ENCODE peak calls at places on chromosomes 11 and 22, in ten cellular contexts. F is iPS-NIHi11, Q is lung microvascular endothelial cell, H is HCEC 1CT, C is heart right ventricle, X is upper lobe of right lung, O is cardiac fibroblast, L is GM23248, W is cardiac muscle cell, B is GM12865. T is an unnamed sample.

GRCh38 chr11:121687961-121688566 is 235.3 kb upstream of the SORL1-AS1 start:
- DNase-seq in B (no peak), Q (no peak), F (peak; percentile 50), L (no peak), W (peak; percentile 70), O (peak; percentile 60), C (no peak), H (peak; percentile 11), X (no peak), T (peak; percentile 55)

GRCh38 chr11:77506857-77507256 is 33.0 kb upstream of the PAK1 start:
- DNase-seq in C (no peak), X (no peak), F (no peak), H (no peak), W (no peak), L (no peak), O (no peak), B (no peak), Q (peak; percentile 12), T (no peak)

GRCh38 chr11:703515-703914 is 2.5 kb upstream of the EPS8L2 start:
- DNase-seq in B (no peak), C (no peak), X (no peak), L (no peak), H (no peak), W (no peak), O (no peak), Q (no peak), F (no peak), T (no peak)

GRCh38 chr11:115745041-115745440 is 240.8 kb upstream of the CADM1 start:
- DNase-seq in W (no peak), X (no peak), C (no peak), O (no peak), B (no peak), Q (no peak), H (no peak), F (no peak), L (no peak), T (peak; percentile 18)

GRCh38 chr11:84384637-84385227 is 1098.6 kb upstream of the CCDC90B start:
- DNase-seq in O (peak; percentile 72), W (peak; percentile 62), Q (peak; percentile 35), F (peak; percentile 44), B (peak; percentile 47), C (peak; percentile 28), L (peak; percentile 63), H (peak; percentile 6), X (no peak), T (peak; percentile 39)

GRCh38 chr11:60919320-60919719 is 4.9 kb upstream of the TMEM132A start:
- DNase-seq in W (no peak), X (no peak), F (no peak), O (no peak), H (no peak), Q (peak; percentile 46), B (no peak), C (no peak), L (no peak), T (no peak)

GRCh38 chr22:43110927-43111623 is 525 bp downstream of the BIK start:
- DNase-seq in Q (no peak), H (no peak), L (peak; percentile 11), F (peak; percentile 58), B (peak; percentile 74), W (peak; percentile 34), O (no peak), X (peak; percentile 83), C (no peak), T (peak; percentile 49)

GRCh38 chr11:26976389-26976788 is 17.5 kb upstream of the FIBIN start:
- DNase-seq in B (no peak), H (peak; percentile 87), L (peak; percentile 41), W (no peak), Q (no peak), C (no peak), O (no peak), F (no peak), X (no peak), T (no peak)

GRCh38 chr11:133522344-133522743 is 10.0 kb downstream of the OPCML start:
- DNase-seq in B (no peak), O (no peak), X (no peak), F (no peak), H (no peak), C (no peak), W (no peak), Q (no peak), L (no peak), T (no peak)

GRCh38 chr22:36998620-36999351 is 20.5 kb downstream of the TST start:
- DNase-seq in F (no peak), W (no peak), X (no peak), C (no peak), B (no peak), H (peak; percentile 27), Q (no peak), O (no peak), L (peak; percentile 62), T (no peak)

GRCh38 chr22:30212996-30213441 is 33.5 kb downstream of the LIF start:
- DNase-seq in F (no peak), W (no peak), H (no peak), B (no peak), X (peak; percentile 76), L (peak; percentile 91), O (no peak), C (no peak), Q (no peak), T (no peak)

GRCh38 chr22:30287626-30288413 is 1.5 kb downstream of the CASTOR1 start:
- DNase-seq in F (peak; percentile 85), B (peak; percentile 91), L (peak; percentile 91), O (peak; percentile 97), Q (peak; percentile 95), X (peak; percentile 92), W (peak; percentile 91), H (peak; percentile 79), C (peak; percentile 82), T (peak; percentile 98)

GRCh38 chr11:65894034-65894591 is 3.6 kb downstream of the CCDC85B start:
- DNase-seq in L (no peak), O (no peak), H (no peak), C (peak; percentile 73), W (no peak), X (no peak), F (no peak), B (peak; percentile 68), Q (peak; percentile 66), T (no peak)

GRCh38 chr11:10893713-10894112 is 35.9 kb upstream of the ZBED5 start:
- DNase-seq in O (peak; percentile 59), L (peak; percentile 72), W (no peak), B (no peak), C (no peak), F (no peak), X (no peak), Q (no peak), H (peak; percentile 85), T (no peak)

GRCh38 chr11:8597182-8597581 is 3.2 kb upstream of the STK33 start:
- DNase-seq in C (no peak), H (peak; percentile 72), L (peak; percentile 93), X (no peak), F (no peak), Q (no peak), O (peak; percentile 94), W (no peak), B (no peak), T (no peak)

GRCh38 chr11:71075116-71075720 is 177.2 kb downstream of the SHANK2 start:
- DNase-seq in W (no peak), F (no peak), Q (no peak), C (no peak), X (no peak), B (no peak), O (no peak), H (no peak), L (no peak), T (no peak)

GRCh38 chr22:44752285-44753188 is at the start of gene ARHGAP8:
- DNase-seq in X (peak; percentile 87), O (no peak), W (peak; percentile 15), H (no peak), C (no peak), F (peak; percentile 93), Q (no peak), B (no peak), L (no peak), T (no peak)

GRCh38 chr11:12540913-12541587 is 133.2 kb upstream of the TEAD1 start:
- DNase-seq in C (no peak), H (peak; percentile 93), W (no peak), O (peak; percentile 91), B (no peak), F (no peak), X (no peak), Q (peak; percentile 43), L (peak; percentile 96), T (peak; percentile 72)

GRCh38 chr11:12129227-12129626 is 18.8 kb downstream of the MICAL2 start:
- DNase-seq in X (no peak), F (no peak), O (no peak), L (no peak), H (no peak), Q (no peak), C (no peak), W (no peak), B (no peak), T (no peak)

GRCh38 chr22:39237276-39238123 is 7.3 kb downstream of the PDGFB start:
- DNase-seq in Q (no peak), B (peak; percentile 13), F (no peak), X (no peak), C (no peak), H (no peak), L (no peak), O (no peak), W (no peak), T (no peak)

GRCh38 chr22:24752091-24752623 is 22.4 kb downstream of the PIWIL3 start:
- DNase-seq in Q (no peak), L (no peak), X (no peak), B (no peak), F (peak; percentile 35), W (no peak), C (no peak), H (no peak), O (no peak), T (no peak)

GRCh38 chr11:64250406-64250874 is 890 bp upstream of the PLCB3 start:
- DNase-seq in X (no peak), L (no peak), Q (no peak), O (no peak), B (no peak), W (no peak), H (no peak), F (no peak), C (no peak), T (no peak)

GRCh38 chr11:33329705-33330329 is 72.6 kb downstream of the HIPK3 start:
- DNase-seq in C (peak; percentile 45), O (peak; percentile 84), L (peak; percentile 75), W (peak; percentile 71), Q (peak; percentile 81), X (no peak), B (peak; percentile 80), F (peak; percentile 50), H (peak; percentile 70), T (no peak)

GRCh38 chr11:116328410-116328809 is 444.4 kb downstream of the BUD13 start:
- DNase-seq in L (no peak), X (no peak), F (no peak), H (no peak), W (no peak), B (no peak), C (no peak), Q (no peak), O (no peak), T (no peak)

GRCh38 chr22:43014062-43014875 is 680 bp downstream of the PACSIN2 start:
- DNase-seq in F (peak; percentile 62), O (peak; percentile 35), H (peak; percentile 39), L (peak; percentile 79), C (peak; percentile 31), Q (peak; percentile 42), X (peak; percentile 81), W (peak; percentile 53), B (peak; percentile 58), T (peak; percentile 56)

GRCh38 chr11:120431633-120432032 is 79.9 kb upstream of the GRIK4 start:
- DNase-seq in L (peak; percentile 76), C (no peak), Q (peak; percentile 35), O (peak; percentile 63), H (peak; percentile 51), B (peak; percentile 7), W (no peak), F (peak; percentile 39), X (no peak), T (peak; percentile 1)

GRCh38 chr11:95058622-95059021 is 8.1 kb upstream of the SRSF8 start:
- DNase-seq in H (no peak), C (no peak), Q (no peak), O (no peak), L (peak; percentile 35), W (no peak), X (no peak), F (no peak), B (no peak), T (no peak)

GRCh38 chr11:94128746-94129504 is at the start of gene PANX1:
- DNase-seq in Q (peak; percentile 83), C (peak; percentile 75), F (peak; percentile 86), L (peak; percentile 92), B (peak; percentile 89), X (peak; percentile 93), W (peak; percentile 93), O (peak; percentile 89), H (peak; percentile 88), T (peak; percentile 93)